ENCODE peak calls at places on chromosomes 2 and 18, in seven cellular contexts. One of them, this sample, is unnamed.

GRCh38 chr2:200703132-200703925 is 108.4 kb upstream of the BZW1 start:
- DNase-seq in NT2/D1: peak; percentile 39
- DNase-seq in kidney: no peak
- DNase-seq in MM.1S: peak; percentile 78
- DNase-seq in CD8-positive, alpha-beta memory T cell: no peak
- DNase-seq in neural progenitor cell: peak; percentile 69
- DNase-seq in heart right ventricle: no peak
- DNase-seq in this sample: peak; percentile 35

GRCh38 chr2:201266629-201267028 is 6.3 kb downstream of the CASP8 start:
- DNase-seq in heart right ventricle: no peak
- DNase-seq in neural progenitor cell: peak; percentile 4
- DNase-seq in kidney: no peak
- DNase-seq in MM.1S: no peak
- DNase-seq in NT2/D1: no peak
- DNase-seq in CD8-positive, alpha-beta memory T cell: no peak
- DNase-seq in this sample: no peak

GRCh38 chr2:17765423-17765822 is 11.5 kb downstream of the GEN1 start:
- DNase-seq in MM.1S: no peak
- DNase-seq in neural progenitor cell: no peak
- DNase-seq in kidney: no peak
- DNase-seq in heart right ventricle: no peak
- DNase-seq in CD8-positive, alpha-beta memory T cell: no peak
- DNase-seq in NT2/D1: no peak
- DNase-seq in this sample: no peak

GRCh38 chr2:214810670-214811069 is 1.2 kb upstream of the BARD1 start:
- DNase-seq in MM.1S: no peak
- DNase-seq in neural progenitor cell: no peak
- DNase-seq in NT2/D1: no peak
- DNase-seq in CD8-positive, alpha-beta memory T cell: no peak
- DNase-seq in heart right ventricle: no peak
- DNase-seq in kidney: peak; percentile 69
- DNase-seq in this sample: no peak

GRCh38 chr2:11533278-11534077 is at the start of gene GREB1:
- DNase-seq in CD8-positive, alpha-beta memory T cell: no peak
- DNase-seq in neural progenitor cell: no peak
- DNase-seq in NT2/D1: no peak
- DNase-seq in heart right ventricle: no peak
- DNase-seq in MM.1S: no peak
- DNase-seq in kidney: no peak
- DNase-seq in this sample: no peak

GRCh38 chr2:19122220-19122619 is 236.2 kb downstream of the OSR1 start:
- DNase-seq in heart right ventricle: no peak
- DNase-seq in CD8-positive, alpha-beta memory T cell: no peak
- DNase-seq in MM.1S: no peak
- DNase-seq in NT2/D1: no peak
- DNase-seq in kidney: no peak
- DNase-seq in neural progenitor cell: no peak
- DNase-seq in this sample: no peak

GRCh38 chr2:145807978-145808377 is 1288.1 kb upstream of the ZEB2 start:
- DNase-seq in NT2/D1: no peak
- DNase-seq in CD8-positive, alpha-beta memory T cell: no peak
- DNase-seq in heart right ventricle: no peak
- DNase-seq in neural progenitor cell: no peak
- DNase-seq in kidney: no peak
- DNase-seq in MM.1S: no peak
- DNase-seq in this sample: no peak

GRCh38 chr2:208033701-208034502 is 8.6 kb upstream of the PLEKHM3 start:
- DNase-seq in MM.1S: peak; percentile 75
- DNase-seq in CD8-positive, alpha-beta memory T cell: no peak
- DNase-seq in kidney: no peak
- DNase-seq in heart right ventricle: no peak
- DNase-seq in NT2/D1: peak; percentile 57
- DNase-seq in neural progenitor cell: peak; percentile 47
- DNase-seq in this sample: no peak

GRCh38 chr2:37317746-37318145 is 6.9 kb downstream of the PRKD3 start:
- DNase-seq in kidney: no peak
- DNase-seq in neural progenitor cell: no peak
- DNase-seq in NT2/D1: no peak
- DNase-seq in CD8-positive, alpha-beta memory T cell: no peak
- DNase-seq in MM.1S: peak; percentile 50
- DNase-seq in heart right ventricle: no peak
- DNase-seq in this sample: no peak

GRCh38 chr2:37322368-37322767 is 2.3 kb downstream of the PRKD3 start:
- DNase-seq in CD8-positive, alpha-beta memory T cell: no peak
- DNase-seq in neural progenitor cell: no peak
- DNase-seq in heart right ventricle: no peak
- DNase-seq in kidney: no peak
- DNase-seq in MM.1S: peak; percentile 76
- DNase-seq in NT2/D1: no peak
- DNase-seq in this sample: no peak

GRCh38 chr2:37318401-37318800 is 6.2 kb downstream of the PRKD3 start:
- DNase-seq in NT2/D1: no peak
- DNase-seq in CD8-positive, alpha-beta memory T cell: no peak
- DNase-seq in MM.1S: peak; percentile 60
- DNase-seq in neural progenitor cell: no peak
- DNase-seq in kidney: no peak
- DNase-seq in heart right ventricle: no peak
- DNase-seq in this sample: no peak

GRCh38 chr2:37321029-37321682 is 3.5 kb downstream of the PRKD3 start:
- DNase-seq in kidney: no peak
- DNase-seq in neural progenitor cell: no peak
- DNase-seq in heart right ventricle: no peak
- DNase-seq in CD8-positive, alpha-beta memory T cell: no peak
- DNase-seq in NT2/D1: no peak
- DNase-seq in MM.1S: peak; percentile 50
- DNase-seq in this sample: no peak

DNA sequence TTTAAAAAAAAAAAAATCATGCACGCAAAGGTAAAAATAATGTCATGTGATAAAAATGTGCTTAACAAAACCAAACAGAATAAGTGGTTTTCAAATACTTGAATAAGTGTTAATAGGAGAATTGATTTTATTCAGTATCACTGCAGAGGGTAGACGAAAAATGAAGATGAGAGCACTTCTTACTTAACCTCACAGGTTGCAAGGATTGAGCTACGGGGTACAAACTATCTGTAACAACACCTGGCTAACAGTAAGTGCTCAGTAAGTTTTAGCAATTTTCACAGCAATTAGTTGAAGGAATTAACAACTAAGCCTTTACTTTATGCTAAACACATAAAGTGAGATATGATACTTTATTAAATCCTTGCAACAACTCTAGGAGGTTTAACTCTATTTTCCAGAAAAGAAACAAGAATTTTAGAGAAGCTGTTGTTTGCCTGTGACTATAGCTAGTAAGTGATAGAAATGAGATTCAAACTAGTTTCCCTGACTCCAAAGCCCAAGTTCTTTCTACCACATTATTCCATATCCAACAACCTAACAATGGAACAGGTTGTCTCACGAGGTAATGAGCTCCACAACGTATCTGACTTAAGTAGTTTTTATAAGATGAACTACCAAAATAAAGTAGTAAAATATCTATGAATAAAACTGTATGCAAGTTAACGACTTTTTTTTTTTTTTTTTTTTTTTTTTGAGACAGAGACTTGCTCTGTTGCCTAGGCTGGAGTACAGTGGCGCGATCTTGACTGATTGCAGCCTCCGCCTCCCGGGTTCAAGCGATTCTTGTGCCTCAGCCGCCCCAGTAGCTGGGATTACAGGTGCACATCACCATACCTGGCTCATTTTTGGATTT is 4.7 kb downstream of the PRKD3 start:
- DNase-seq in CD8-positive, alpha-beta memory T cell: no peak
- DNase-seq in neural progenitor cell: no peak
- DNase-seq in kidney: no peak
- DNase-seq in NT2/D1: no peak
- DNase-seq in MM.1S: peak; percentile 66
- DNase-seq in heart right ventricle: no peak
- DNase-seq in this sample: no peak
- H3K4me1 ChIP-seq in CD8-positive, alpha-beta memory T cell: peaks cover 20% of the 10 kb centered on the region
- H3K4me1 ChIP-seq in neural progenitor cell: peaks cover 45% of the 10 kb centered on the region
- H3K4me1 ChIP-seq in kidney: no peaks in the 10 kb centered on the region
- H3K4me1 ChIP-seq in NT2/D1: no peaks in the 10 kb centered on the region
- H3K4me1 ChIP-seq in MM.1S: no peaks in the 10 kb centered on the region
- H3K4me1 ChIP-seq in heart right ventricle: peaks cover 48% of the 10 kb centered on the region
- H3K4me1 ChIP-seq in this sample: peaks cover 27% of the 10 kb centered on the region

GRCh38 chr2:173948198-173948597 is 17.0 kb downstream of the SP3 start:
- DNase-seq in CD8-positive, alpha-beta memory T cell: no peak
- DNase-seq in heart right ventricle: no peak
- DNase-seq in NT2/D1: no peak
- DNase-seq in neural progenitor cell: no peak
- DNase-seq in kidney: no peak
- DNase-seq in MM.1S: no peak
- DNase-seq in this sample: no peak
- H3K4me1 ChIP-seq in CD8-positive, alpha-beta memory T cell: peaks cover 81% of the 10 kb centered on the region
- H3K4me1 ChIP-seq in heart right ventricle: peaks cover 59% of the 10 kb centered on the region
- H3K4me1 ChIP-seq in NT2/D1: no peaks in the 10 kb centered on the region
- H3K4me1 ChIP-seq in neural progenitor cell: peaks cover 29% of the 10 kb centered on the region
- H3K4me1 ChIP-seq in kidney: peaks cover 3% of the 10 kb centered on the region
- H3K4me1 ChIP-seq in MM.1S: peaks cover 14% of the 10 kb centered on the region
- H3K4me1 ChIP-seq in this sample: peaks cover 68% of the 10 kb centered on the region

GRCh38 chr2:238145851-238146250 is 7.4 kb downstream of the KLHL30 start:
- DNase-seq in neural progenitor cell: no peak
- DNase-seq in MM.1S: no peak
- DNase-seq in NT2/D1: no peak
- DNase-seq in heart right ventricle: no peak
- DNase-seq in kidney: no peak
- DNase-seq in CD8-positive, alpha-beta memory T cell: no peak
- DNase-seq in this sample: no peak
- H3K4me1 ChIP-seq in neural progenitor cell: no peaks in the 10 kb centered on the region
- H3K4me1 ChIP-seq in MM.1S: no peaks in the 10 kb centered on the region
- H3K4me1 ChIP-seq in NT2/D1: peaks cover 13% of the 10 kb centered on the region
- H3K4me1 ChIP-seq in heart right ventricle: peaks cover 32% of the 10 kb centered on the region
- H3K4me1 ChIP-seq in kidney: no peaks in the 10 kb centered on the region
- H3K4me1 ChIP-seq in CD8-positive, alpha-beta memory T cell: peaks cover 5% of the 10 kb centered on the region
- H3K4me1 ChIP-seq in this sample: peaks cover 6% of the 10 kb centered on the region

GRCh38 chr18:49499046-49499637 is 12.1 kb upstream of the C18orf32 start:
- DNase-seq in kidney: no peak
- DNase-seq in CD8-positive, alpha-beta memory T cell: no peak
- DNase-seq in MM.1S: no peak
- DNase-seq in neural progenitor cell: peak; percentile 33
- DNase-seq in heart right ventricle: no peak
- DNase-seq in NT2/D1: no peak
- DNase-seq in this sample: no peak
- H3K4me1 ChIP-seq in kidney: no peaks in the 10 kb centered on the region
- H3K4me1 ChIP-seq in CD8-positive, alpha-beta memory T cell: no peaks in the 10 kb centered on the region
- H3K4me1 ChIP-seq in MM.1S: peaks cover 4% of the 10 kb centered on the region
- H3K4me1 ChIP-seq in neural progenitor cell: peaks cover 37% of the 10 kb centered on the region
- H3K4me1 ChIP-seq in heart right ventricle: no peaks in the 10 kb centered on the region
- H3K4me1 ChIP-seq in NT2/D1: peaks cover 8% of the 10 kb centered on the region
- H3K4me1 ChIP-seq in this sample: no peaks in the 10 kb centered on the region

GRCh38 chr18:13647761-13648160 is 78.6 kb downstream of the FAM210A start:
- DNase-seq in CD8-positive, alpha-beta memory T cell: no peak
- DNase-seq in heart right ventricle: no peak
- DNase-seq in kidney: no peak
- DNase-seq in MM.1S: no peak
- DNase-seq in neural progenitor cell: no peak
- DNase-seq in NT2/D1: no peak
- DNase-seq in this sample: no peak

GRCh38 chr18:13653746-13654455 is 72.5 kb downstream of the FAM210A start:
- DNase-seq in NT2/D1: no peak
- DNase-seq in CD8-positive, alpha-beta memory T cell: no peak
- DNase-seq in MM.1S: no peak
- DNase-seq in kidney: no peak
- DNase-seq in neural progenitor cell: peak; percentile 15
- DNase-seq in heart right ventricle: no peak
- DNase-seq in this sample: no peak

GRCh38 chr18:13645093-13645492 is 81.3 kb downstream of the FAM210A start:
- DNase-seq in MM.1S: no peak
- DNase-seq in neural progenitor cell: no peak
- DNase-seq in NT2/D1: no peak
- DNase-seq in heart right ventricle: no peak
- DNase-seq in CD8-positive, alpha-beta memory T cell: no peak
- DNase-seq in kidney: no peak
- DNase-seq in this sample: no peak

DNA sequence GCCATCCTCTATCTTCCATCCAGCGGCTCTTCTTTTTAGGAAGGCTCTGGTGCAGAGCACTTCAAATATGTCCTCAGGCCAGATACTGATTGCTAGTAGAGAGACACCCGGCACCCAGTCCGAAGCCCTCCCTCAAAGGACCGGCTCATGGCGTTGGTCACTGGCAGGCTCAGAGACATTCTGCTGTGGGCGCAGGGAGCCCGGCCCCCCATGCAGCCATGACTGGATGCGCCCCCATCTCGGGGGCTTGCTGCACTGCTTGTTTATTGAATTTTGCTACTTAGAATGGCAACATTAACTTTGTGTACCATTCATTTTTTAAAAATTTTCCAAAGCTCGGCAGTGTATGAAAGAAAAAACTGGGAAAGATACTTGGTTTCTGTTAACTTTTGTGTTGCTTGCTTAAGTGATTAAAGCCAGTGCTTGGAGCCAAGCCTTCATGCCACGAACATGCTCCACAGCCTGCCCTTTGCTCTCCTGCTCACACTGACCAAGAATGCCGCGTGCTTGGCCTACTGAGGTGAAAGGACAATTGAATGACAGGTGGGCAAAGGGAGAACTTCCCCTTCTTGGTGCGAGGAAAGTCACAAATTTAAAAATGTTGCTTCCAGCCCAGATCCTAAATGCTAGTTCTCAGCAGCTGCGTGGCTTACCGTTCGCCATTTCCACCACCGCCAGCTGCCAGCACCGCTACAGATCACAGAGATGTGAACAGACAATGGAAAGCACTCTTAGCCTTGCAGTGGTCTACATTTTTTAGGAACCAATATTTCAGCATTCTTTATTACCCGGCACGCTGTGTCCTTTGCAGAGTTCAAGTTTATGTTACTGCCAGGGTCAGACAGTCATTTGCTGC is 76.7 kb downstream of the FAM210A start:
- DNase-seq in heart right ventricle: no peak
- DNase-seq in NT2/D1: no peak
- DNase-seq in neural progenitor cell: no peak
- DNase-seq in CD8-positive, alpha-beta memory T cell: no peak
- DNase-seq in MM.1S: no peak
- DNase-seq in kidney: no peak
- DNase-seq in this sample: no peak
- H3K4me1 ChIP-seq in heart right ventricle: peaks cover 4% of the 10 kb centered on the region
- H3K4me1 ChIP-seq in NT2/D1: peaks cover 5% of the 10 kb centered on the region
- H3K4me1 ChIP-seq in neural progenitor cell: peaks cover 7% of the 10 kb centered on the region
- H3K4me1 ChIP-seq in CD8-positive, alpha-beta memory T cell: no peaks in the 10 kb centered on the region
- H3K4me1 ChIP-seq in MM.1S: no peaks in the 10 kb centered on the region
- H3K4me1 ChIP-seq in kidney: no peaks in the 10 kb centered on the region
- H3K4me1 ChIP-seq in this sample: no peaks in the 10 kb centered on the region

DNA sequence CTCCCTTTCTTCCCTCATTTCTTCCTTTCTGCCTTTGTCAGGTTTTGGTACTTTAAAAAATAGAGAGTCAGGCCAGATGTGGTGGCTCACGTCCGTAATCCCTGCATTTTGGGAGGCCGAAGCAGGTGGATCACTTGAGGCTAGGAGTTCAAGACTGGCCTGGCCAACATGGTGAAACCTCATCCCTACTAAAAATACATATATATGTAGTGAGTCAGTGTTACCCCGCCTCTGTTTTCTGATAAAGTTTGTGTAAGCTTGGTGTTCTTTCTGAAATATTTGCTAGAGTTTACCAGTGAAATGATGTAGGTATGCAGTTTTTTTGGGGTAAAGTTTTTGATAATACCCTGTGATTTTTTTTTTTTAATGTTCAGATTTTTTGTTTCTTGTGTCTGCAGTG is 58.8 kb downstream of the DGKD start:
- DNase-seq in CD8-positive, alpha-beta memory T cell: no peak
- DNase-seq in MM.1S: no peak
- DNase-seq in heart right ventricle: no peak
- DNase-seq in neural progenitor cell: no peak
- DNase-seq in NT2/D1: no peak
- DNase-seq in kidney: no peak
- DNase-seq in this sample: no peak
- H3K4me1 ChIP-seq in CD8-positive, alpha-beta memory T cell: peaks cover 94% of the 10 kb centered on the region
- H3K4me1 ChIP-seq in MM.1S: peaks cover 7% of the 10 kb centered on the region
- H3K4me1 ChIP-seq in heart right ventricle: peaks cover 61% of the 10 kb centered on the region
- H3K4me1 ChIP-seq in neural progenitor cell: no peaks in the 10 kb centered on the region
- H3K4me1 ChIP-seq in NT2/D1: no peaks in the 10 kb centered on the region
- H3K4me1 ChIP-seq in kidney: peaks cover 23% of the 10 kb centered on the region
- H3K4me1 ChIP-seq in this sample: peaks cover 91% of the 10 kb centered on the region

GRCh38 chr2:8639122-8639635 is 42.7 kb upstream of the ID2 start:
- DNase-seq in neural progenitor cell: no peak
- DNase-seq in CD8-positive, alpha-beta memory T cell: no peak
- DNase-seq in kidney: no peak
- DNase-seq in NT2/D1: no peak
- DNase-seq in MM.1S: no peak
- DNase-seq in heart right ventricle: no peak
- DNase-seq in this sample: no peak
- H3K4me1 ChIP-seq in neural progenitor cell: peaks cover 67% of the 10 kb centered on the region
- H3K4me1 ChIP-seq in CD8-positive, alpha-beta memory T cell: no peaks in the 10 kb centered on the region
- H3K4me1 ChIP-seq in kidney: peaks cover 6% of the 10 kb centered on the region
- H3K4me1 ChIP-seq in NT2/D1: peaks cover 10% of the 10 kb centered on the region
- H3K4me1 ChIP-seq in MM.1S: no peaks in the 10 kb centered on the region
- H3K4me1 ChIP-seq in heart right ventricle: peaks cover 4% of the 10 kb centered on the region
- H3K4me1 ChIP-seq in this sample: no peaks in the 10 kb centered on the region